ENCODE peak calls at places on chromosomes 6 and 20, in five cellular contexts. C, W, H, Y and N are unnamed samples.

GRCh38 chr6:158475344-158476302 is 84.3 kb upstream of the TMEM181 start:
- DNase-seq in C (no peak), W (peak), H (no peak), Y (peak), N (peak)

GRCh38 chr6:72651191-72651590 is 29.3 kb downstream of the KCNQ5 start:
- DNase-seq in C (no peak), W (no peak), H (no peak), Y (no peak), N (no peak)

GRCh38 chr6:148835920-148836441 is 89.2 kb downstream of the UST start:
- DNase-seq in C (no peak), W (no peak), H (no peak), Y (no peak), N (no peak)

GRCh38 chr6:167934426-167934864 is 63.0 kb upstream of the KIF25 start:
- DNase-seq in C (no peak), W (no peak), H (no peak), Y (no peak), N (no peak)

GRCh38 chr6:147268254-147268653 is 64.0 kb downstream of the STXBP5 start:
- DNase-seq in C (no peak), W (no peak), H (no peak), Y (no peak), N (no peak)

GRCh38 chr6:53585208-53585903 is 40.5 kb upstream of the GCLC start:
- DNase-seq in C (no peak), W (no peak), H (no peak), Y (no peak), N (no peak)

GRCh38 chr20:18907353-18907752 is 93.8 kb downstream of the SCP2D1 start:
- DNase-seq in C (no peak), W (no peak), H (no peak), Y (no peak), N (no peak)

GRCh38 chr6:38806833-38807232 is 91.7 kb downstream of the DNAH8 start:
- DNase-seq in C (no peak), W (no peak), H (no peak), Y (no peak), N (no peak)

GRCh38 chr6:36323062-36323461 is 13.6 kb downstream of the BNIP5 start:
- DNase-seq in C (no peak), W (no peak), H (no peak), Y (no peak), N (no peak)

GRCh38 chr6:119347466-119348307 is 1.9 kb downstream of the MAN1A1 start:
- DNase-seq in C (no peak), W (no peak), H (no peak), Y (peak), N (peak)

DNA sequence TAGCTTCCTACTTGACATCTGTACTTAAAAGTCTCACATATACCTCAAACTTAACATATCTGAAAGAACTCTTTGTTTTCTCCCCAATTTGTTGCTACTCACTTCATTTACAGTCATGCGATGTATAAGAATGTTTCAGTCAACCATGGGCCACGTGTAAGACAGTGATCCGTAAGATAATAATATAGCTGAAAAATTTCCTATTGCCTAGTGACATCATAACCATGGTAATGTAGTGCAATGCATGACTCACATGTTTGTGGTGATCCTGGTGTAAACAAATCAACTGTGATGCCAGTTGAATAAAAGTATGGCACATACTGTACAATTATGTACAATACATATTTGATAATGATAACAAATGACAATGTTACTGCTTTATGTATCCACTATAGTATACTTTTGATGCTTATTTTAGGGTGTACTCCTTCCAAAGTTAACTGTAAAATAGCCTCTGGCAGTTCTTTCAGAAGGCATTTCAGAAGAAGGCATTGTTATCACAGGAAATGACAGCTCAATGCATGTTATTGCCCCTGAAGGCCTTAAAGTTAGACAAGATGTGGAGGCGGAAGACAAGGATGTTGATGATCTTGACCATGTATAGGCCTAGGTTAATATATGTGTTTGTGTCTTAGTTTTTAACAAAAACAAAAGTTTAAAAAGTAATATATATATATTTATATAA is 579.0 kb downstream of the EPHA7 start:
- DNase-seq in C (no peak), W (no peak), H (no peak), Y (no peak), N (no peak)
- TF ChIP-seq JUND in C (no peak), W (no peak), H (no peak), Y (no peak), N (no peak)

DNA sequence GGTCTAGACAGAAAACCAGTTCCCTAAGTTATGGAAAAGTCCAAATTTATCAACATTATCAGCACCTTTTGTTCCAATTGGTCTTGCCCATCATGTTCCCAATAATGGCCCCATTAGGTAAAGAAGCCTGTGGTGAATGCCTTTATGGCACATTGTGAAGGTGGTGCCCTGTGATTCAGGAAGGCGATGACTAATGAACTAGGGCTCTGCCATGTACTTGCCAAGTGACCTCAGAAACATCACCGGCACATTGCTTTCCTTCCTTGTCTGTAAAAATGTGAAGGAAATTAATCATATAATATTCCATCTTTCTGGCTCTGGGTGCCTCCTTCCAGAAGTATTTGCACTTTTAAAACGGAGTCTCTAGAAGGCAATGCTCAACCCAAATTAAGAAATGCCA is 132.3 kb downstream of the UNC5CL start:
- DNase-seq in C (no peak), W (no peak), H (no peak), Y (no peak), N (peak)
- TF ChIP-seq JUND in C (no peak), W (no peak), H (no peak), Y (no peak), N (no peak)

GRCh38 chr6:31834704-31835375 is 7.3 kb downstream of the HSPA1B start:
- DNase-seq in C (peak), W (no peak), H (peak), Y (peak), N (no peak)
- TF ChIP-seq JUND in C (no peak), W (no peak), H (no peak), Y (no peak), N (no peak)

DNA sequence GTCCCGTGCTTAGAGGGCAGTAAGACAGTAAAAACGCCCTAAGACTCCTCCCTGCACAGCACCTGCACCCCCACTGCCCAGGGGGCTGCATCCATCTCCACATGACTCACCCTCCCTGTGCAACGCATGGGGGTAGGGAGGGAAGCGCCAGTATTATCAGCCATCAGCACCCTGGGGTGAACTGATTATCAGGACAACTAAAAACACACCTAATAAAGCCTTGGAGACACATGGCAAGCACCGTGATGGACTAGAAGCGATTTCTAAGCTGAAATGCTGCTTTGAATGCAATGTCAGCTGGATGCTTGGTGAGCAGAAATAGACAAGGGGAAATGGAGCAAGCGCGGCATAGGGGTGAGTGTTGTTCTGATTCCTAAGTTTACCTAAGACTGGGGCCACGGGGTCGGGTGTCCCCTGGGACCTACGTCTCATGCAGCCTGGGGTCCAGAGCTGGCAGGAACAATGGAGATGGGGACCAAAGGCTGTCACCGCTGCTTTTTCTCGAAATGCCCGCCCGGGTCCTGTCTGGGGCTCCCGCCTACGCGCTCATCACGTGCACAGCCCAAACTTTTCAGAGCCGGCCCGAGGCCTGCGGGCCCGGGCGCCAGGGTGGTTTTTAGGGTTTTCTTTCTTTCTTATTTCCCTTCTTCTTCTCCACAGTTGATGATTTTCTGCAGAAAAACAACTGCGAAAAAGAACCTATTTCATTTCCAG is 702 bp upstream of the TNFAIP3 start:
- DNase-seq in C (no peak), W (no peak), H (peak), Y (peak), N (no peak)
- TF ChIP-seq JUND in C (no peak), W (no peak), H (no peak), Y (peak), N (no peak)

DNA sequence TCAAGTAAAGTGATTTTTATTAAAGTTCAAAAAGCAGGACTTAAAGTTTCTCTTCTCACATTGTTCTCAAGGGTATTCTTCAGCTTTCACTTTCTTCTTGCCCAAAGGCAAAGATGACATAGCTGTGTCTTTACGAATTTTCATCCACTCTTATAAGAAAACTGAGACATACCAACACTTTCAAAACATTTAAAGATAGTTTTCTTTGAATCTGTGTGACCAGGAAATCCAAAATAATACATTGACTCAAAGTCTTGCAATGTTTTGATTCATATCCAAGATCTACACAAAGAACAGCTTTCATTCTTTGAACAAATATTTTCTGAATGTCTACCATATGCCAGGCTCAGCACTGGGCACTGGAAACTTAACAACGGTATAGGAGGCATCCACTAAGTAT is 117.9 kb downstream of the SIM1 start:
- DNase-seq in C (no peak), W (no peak), H (no peak), Y (no peak), N (no peak)
- TF ChIP-seq JUND in C (no peak), W (no peak), H (no peak), Y (no peak), N (no peak)

GRCh38 chr6:29757701-29758293 is 34.6 kb downstream of the HLA-F start:
- DNase-seq in C (no peak), W (no peak), H (no peak), Y (no peak), N (no peak)
- TF ChIP-seq JUND in C (no peak), W (no peak), H (no peak), Y (no peak), N (no peak)

GRCh38 chr6:73969982-73970960 is 274.3 kb downstream of the CD109 start:
- DNase-seq in C (peak), W (no peak), H (no peak), Y (peak), N (peak)

GRCh38 chr6:73965408-73966145 is 269.6 kb downstream of the CD109 start:
- DNase-seq in C (no peak), W (no peak), H (no peak), Y (no peak), N (no peak)

GRCh38 chr6:73968358-73968757 is 272.4 kb downstream of the CD109 start:
- DNase-seq in C (no peak), W (no peak), H (no peak), Y (no peak), N (no peak)

GRCh38 chr6:73964455-73964854 is 268.5 kb downstream of the CD109 start:
- DNase-seq in C (no peak), W (no peak), H (no peak), Y (no peak), N (no peak)
- TF ChIP-seq JUND in C (no peak), W (no peak), H (no peak), Y (no peak), N (no peak)

GRCh38 chr6:54801669-54802068 is 44.9 kb upstream of the FAM83B start:
- DNase-seq in C (peak), W (no peak), H (no peak), Y (no peak), N (no peak)
- TF ChIP-seq JUND in C (peak), W (no peak), H (no peak), Y (no peak), N (no peak)

GRCh38 chr20:37345339-37346231 is at the start of gene SRC:
- DNase-seq in C (no peak), W (no peak), H (peak), Y (peak), N (peak)
- TF ChIP-seq JUND in C (no peak), W (no peak), H (no peak), Y (no peak), N (no peak)

GRCh38 chr6:141110486-141110885 is 1022.2 kb upstream of the GJE1 start:
- DNase-seq in C (no peak), W (no peak), H (no peak), Y (no peak), N (no peak)

GRCh38 chr6:141103246-141103645 is 1029.5 kb upstream of the GJE1 start:
- DNase-seq in C (peak), W (no peak), H (no peak), Y (no peak), N (no peak)

GRCh38 chr6:141105481-141105880 is 1027.2 kb upstream of the GJE1 start:
- DNase-seq in C (no peak), W (no peak), H (no peak), Y (no peak), N (peak)

GRCh38 chr6:141107562-141108160 is 1025.1 kb upstream of the GJE1 start:
- DNase-seq in C (peak), W (no peak), H (no peak), Y (no peak), N (no peak)
- TF ChIP-seq JUND in C (no peak), W (no peak), H (no peak), Y (no peak), N (no peak)